ENCODE peak calls at places on chromosome 2, in four cellular contexts. One of them, this sample, is unnamed.

GRCh38 chr2:160891353-160891740 is 268.9 kb upstream of the TANK start:
- DNase-seq in SK-N-SH: no peak
- DNase-seq in K562: no peak
- DNase-seq in HepG2: no peak
- DNase-seq in this sample: no peak

GRCh38 chr2:196719565-196719872 is 80.0 kb downstream of the GTF3C3 start:
- DNase-seq in SK-N-SH: no peak
- DNase-seq in K562: no peak
- DNase-seq in HepG2: no peak
- DNase-seq in this sample: no peak

GRCh38 chr2:100919316-100919715 is 82.8 kb upstream of the RPL31 start:
- DNase-seq in SK-N-SH: peak
- DNase-seq in K562: peak
- DNase-seq in HepG2: no peak
- DNase-seq in this sample: no peak

GRCh38 chr2:226077031-226077430 is 677.5 kb downstream of the NYAP2 start:
- DNase-seq in SK-N-SH: no peak
- DNase-seq in K562: no peak
- DNase-seq in HepG2: no peak
- DNase-seq in this sample: no peak

GRCh38 chr2:181764095-181764963 is 84.0 kb upstream of the NEUROD1 start:
- DNase-seq in SK-N-SH: peak
- DNase-seq in K562: peak
- DNase-seq in HepG2: peak
- DNase-seq in this sample: no peak

GRCh38 chr2:69931832-69932595 is 17.1 kb downstream of the MXD1 start:
- DNase-seq in SK-N-SH: no peak
- DNase-seq in K562: no peak
- DNase-seq in HepG2: no peak
- DNase-seq in this sample: no peak

GRCh38 chr2:10434885-10435419 is 13.2 kb downstream of the ODC1 start:
- DNase-seq in SK-N-SH: peak
- DNase-seq in K562: peak
- DNase-seq in HepG2: peak
- DNase-seq in this sample: peak

GRCh38 chr2:119431155-119431975 is at the start of gene TMEM37:
- DNase-seq in SK-N-SH: peak
- DNase-seq in K562: peak
- DNase-seq in HepG2: peak
- DNase-seq in this sample: peak

GRCh38 chr2:160417745-160418397 is 75.7 kb downstream of the RBMS1 start:
- DNase-seq in SK-N-SH: no peak
- DNase-seq in K562: no peak
- DNase-seq in HepG2: no peak
- DNase-seq in this sample: no peak

GRCh38 chr2:86368181-86368824 is 30.9 kb upstream of the REEP1 start:
- DNase-seq in SK-N-SH: peak
- DNase-seq in K562: peak
- DNase-seq in HepG2: peak
- DNase-seq in this sample: peak

GRCh38 chr2:44582363-44583008 is 220.7 kb downstream of the CAMKMT start:
- DNase-seq in SK-N-SH: no peak
- DNase-seq in K562: no peak
- DNase-seq in HepG2: no peak
- DNase-seq in this sample: no peak

GRCh38 chr2:157480182-157480961 is 36.5 kb upstream of the CYTIP start:
- DNase-seq in SK-N-SH: no peak
- DNase-seq in K562: no peak
- DNase-seq in HepG2: no peak
- DNase-seq in this sample: no peak

GRCh38 chr2:156589381-156590079 is 153.4 kb downstream of the GPD2 start:
- DNase-seq in SK-N-SH: peak
- DNase-seq in K562: no peak
- DNase-seq in HepG2: peak
- DNase-seq in this sample: peak

GRCh38 chr2:240589850-240590525 is 3.5 kb downstream of the CAPN10 start:
- DNase-seq in SK-N-SH: no peak
- DNase-seq in K562: no peak
- DNase-seq in HepG2: no peak
- DNase-seq in this sample: no peak

GRCh38 chr2:84919885-84920580 is 14.6 kb downstream of the TMSB10 start:
- DNase-seq in SK-N-SH: no peak
- DNase-seq in K562: peak
- DNase-seq in HepG2: peak
- DNase-seq in this sample: peak

GRCh38 chr2:198100323-198100722 is 295.9 kb downstream of the PLCL1 start:
- DNase-seq in SK-N-SH: no peak
- DNase-seq in K562: no peak
- DNase-seq in HepG2: no peak
- DNase-seq in this sample: no peak

GRCh38 chr2:106596844-106597243 is 109.7 kb downstream of the CD8B2 start:
- DNase-seq in SK-N-SH: no peak
- DNase-seq in K562: peak
- DNase-seq in HepG2: peak
- DNase-seq in this sample: no peak

GRCh38 chr2:10236571-10237391 is 65.9 kb upstream of the HPCAL1 start:
- DNase-seq in SK-N-SH: peak
- DNase-seq in K562: no peak
- DNase-seq in HepG2: no peak
- DNase-seq in this sample: no peak

DNA sequence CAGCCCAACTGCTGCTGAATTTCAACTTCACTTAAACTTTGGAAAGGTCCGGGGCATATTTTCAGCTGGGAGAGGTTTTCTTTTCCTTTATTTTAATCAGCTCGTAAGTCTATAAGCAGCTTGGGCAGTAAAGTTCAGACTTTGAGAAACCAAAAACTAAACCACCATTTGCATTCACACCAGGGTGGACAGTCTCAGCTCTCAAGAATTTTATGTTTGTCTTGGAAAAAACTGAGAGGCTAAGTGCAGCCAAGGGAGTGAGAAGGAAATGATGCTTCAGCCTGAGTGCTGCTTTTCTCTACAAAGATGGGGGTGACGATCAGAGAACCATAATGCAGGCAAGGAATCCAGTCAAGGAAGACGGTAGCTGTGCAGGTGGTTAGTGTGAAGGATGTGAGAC is 30.2 kb downstream of the MCFD2 start:
- DNase-seq in SK-N-SH: no peak
- DNase-seq in K562: no peak
- DNase-seq in HepG2: no peak
- DNase-seq in this sample: no peak
- TF ChIP-seq ELF1 in SK-N-SH: no peak
- TF ChIP-seq ELF1 in K562: no peak
- TF ChIP-seq ELF1 in HepG2: no peak
- TF ChIP-seq ELF1 in this sample: no peak

GRCh38 chr2:50098242-50098641 is 933.7 kb downstream of the NRXN1 start:
- DNase-seq in SK-N-SH: no peak
- DNase-seq in K562: no peak
- DNase-seq in HepG2: no peak
- DNase-seq in this sample: no peak
- TF ChIP-seq REST in SK-N-SH: no peak
- TF ChIP-seq REST in K562: no peak
- TF ChIP-seq REST in HepG2: peak
- TF ChIP-seq REST in this sample: no peak

DNA sequence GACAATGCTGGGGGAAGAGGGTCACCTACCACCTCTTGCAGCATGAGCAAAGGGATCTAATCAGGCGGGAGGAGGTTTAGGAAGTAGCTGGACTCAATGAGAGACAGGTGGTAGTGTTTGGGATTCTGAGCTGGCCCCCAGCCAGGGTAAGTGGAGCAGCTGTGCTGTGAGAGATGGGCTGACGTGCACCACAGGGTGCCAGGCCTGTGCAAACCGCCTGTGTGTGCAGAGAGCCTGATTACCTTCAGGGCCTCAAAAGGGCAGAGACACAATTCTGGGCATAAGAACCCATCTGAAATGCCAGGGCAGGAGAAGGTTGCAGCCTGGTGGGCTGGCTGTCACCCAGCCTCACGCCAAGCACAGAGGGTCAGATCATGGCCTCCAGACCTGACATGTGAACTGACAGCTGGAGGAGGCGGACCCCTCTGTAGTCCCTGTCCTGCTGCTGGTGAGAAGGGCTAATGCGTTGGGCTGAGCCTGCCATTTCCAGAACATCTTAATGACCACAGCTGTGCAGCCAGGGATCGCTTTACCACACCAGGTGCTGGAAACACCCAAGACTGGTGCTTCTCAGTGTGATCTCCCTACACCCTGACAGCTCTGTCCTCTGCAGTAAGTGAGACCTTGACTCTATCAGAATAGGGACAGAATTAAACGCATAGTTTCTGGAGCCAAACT is 100.9 kb downstream of the ARL4C start:
- DNase-seq in SK-N-SH: peak
- DNase-seq in K562: no peak
- DNase-seq in HepG2: no peak
- DNase-seq in this sample: no peak
- TF ChIP-seq ELF1 in SK-N-SH: no peak
- TF ChIP-seq ELF1 in K562: no peak
- TF ChIP-seq ELF1 in HepG2: no peak
- TF ChIP-seq ELF1 in this sample: no peak

GRCh38 chr2:206275274-206276160 is 1.1 kb downstream of the ZDBF2 start:
- DNase-seq in SK-N-SH: peak
- DNase-seq in K562: no peak
- DNase-seq in HepG2: no peak
- DNase-seq in this sample: no peak

GRCh38 chr2:206276169-206276927 is 1.9 kb downstream of the ZDBF2 start:
- DNase-seq in SK-N-SH: no peak
- DNase-seq in K562: no peak
- DNase-seq in HepG2: no peak
- DNase-seq in this sample: no peak

GRCh38 chr2:206271066-206271465 is 3.4 kb upstream of the ZDBF2 start:
- DNase-seq in SK-N-SH: no peak
- DNase-seq in K562: no peak
- DNase-seq in HepG2: no peak
- DNase-seq in this sample: no peak

GRCh38 chr2:206277503-206277902 is 3.0 kb downstream of the ZDBF2 start:
- DNase-seq in SK-N-SH: no peak
- DNase-seq in K562: no peak
- DNase-seq in HepG2: no peak
- DNase-seq in this sample: no peak

GRCh38 chr2:206274434-206275273 is at the start of gene ZDBF2:
- DNase-seq in SK-N-SH: peak
- DNase-seq in K562: peak
- DNase-seq in HepG2: no peak
- DNase-seq in this sample: no peak
- TF ChIP-seq REST in SK-N-SH: no peak
- TF ChIP-seq REST in K562: no peak
- TF ChIP-seq REST in HepG2: no peak
- TF ChIP-seq REST in this sample: no peak